ENCODE peak calls at places on chromosome 4, in eight cellular contexts. One of them, this sample, is unnamed.

GRCh38 chr4:74654230-74654681 is 140.1 kb downstream of the BTC start:
- DNase-seq in sigmoid colon: no peak
- DNase-seq in GM12865: peak; percentile 3
- DNase-seq in activated naive CD4-positive, alpha-beta T cell treated with anti-CD3 and anti-CD28 coated beads, Interleukin-2, amount 50 U/mL, for 72 hours: no peak
- DNase-seq in NCI-H524: no peak
- DNase-seq in ELR: peak; percentile 28
- DNase-seq in fibroblast of mammary gland: no peak
- DNase-seq in stimulated activated CD4-positive, alpha-beta T cell treated with anti-CD3 and anti-CD28 coated beads, TNF-alpha, amount 100 ng/mL, for 1 hour: no peak
- DNase-seq in this sample: no peak

GRCh38 chr4:18684932-18685331 is 663.4 kb upstream of the LCORL start:
- DNase-seq in sigmoid colon: no peak
- DNase-seq in GM12865: no peak
- DNase-seq in activated naive CD4-positive, alpha-beta T cell treated with anti-CD3 and anti-CD28 coated beads, Interleukin-2, amount 50 U/mL, for 72 hours: no peak
- DNase-seq in NCI-H524: no peak
- DNase-seq in ELR: peak; percentile 21
- DNase-seq in fibroblast of mammary gland: no peak
- DNase-seq in stimulated activated CD4-positive, alpha-beta T cell treated with anti-CD3 and anti-CD28 coated beads, TNF-alpha, amount 100 ng/mL, for 1 hour: no peak
- DNase-seq in this sample: no peak

GRCh38 chr4:83664741-83665140 is 128.8 kb downstream of the GPAT3 start:
- DNase-seq in sigmoid colon: no peak
- DNase-seq in GM12865: no peak
- DNase-seq in activated naive CD4-positive, alpha-beta T cell treated with anti-CD3 and anti-CD28 coated beads, Interleukin-2, amount 50 U/mL, for 72 hours: no peak
- DNase-seq in NCI-H524: no peak
- DNase-seq in ELR: no peak
- DNase-seq in fibroblast of mammary gland: no peak
- DNase-seq in stimulated activated CD4-positive, alpha-beta T cell treated with anti-CD3 and anti-CD28 coated beads, TNF-alpha, amount 100 ng/mL, for 1 hour: no peak
- DNase-seq in this sample: no peak

GRCh38 chr4:45316257-45316656 is 589.9 kb upstream of the GNPDA2 start:
- DNase-seq in sigmoid colon: no peak
- DNase-seq in GM12865: no peak
- DNase-seq in activated naive CD4-positive, alpha-beta T cell treated with anti-CD3 and anti-CD28 coated beads, Interleukin-2, amount 50 U/mL, for 72 hours: no peak
- DNase-seq in NCI-H524: no peak
- DNase-seq in ELR: no peak
- DNase-seq in fibroblast of mammary gland: peak; percentile 4
- DNase-seq in stimulated activated CD4-positive, alpha-beta T cell treated with anti-CD3 and anti-CD28 coated beads, TNF-alpha, amount 100 ng/mL, for 1 hour: no peak
- DNase-seq in this sample: no peak

GRCh38 chr4:84501197-84501492 is 2.1 kb upstream of the NKX6-1 start:
- DNase-seq in sigmoid colon: no peak
- DNase-seq in GM12865: no peak
- DNase-seq in activated naive CD4-positive, alpha-beta T cell treated with anti-CD3 and anti-CD28 coated beads, Interleukin-2, amount 50 U/mL, for 72 hours: no peak
- DNase-seq in NCI-H524: no peak
- DNase-seq in ELR: no peak
- DNase-seq in fibroblast of mammary gland: no peak
- DNase-seq in stimulated activated CD4-positive, alpha-beta T cell treated with anti-CD3 and anti-CD28 coated beads, TNF-alpha, amount 100 ng/mL, for 1 hour: no peak
- DNase-seq in this sample: peak; percentile 65

GRCh38 chr4:77172336-77172735 is 15.3 kb downstream of the CCNG2 start:
- DNase-seq in sigmoid colon: no peak
- DNase-seq in GM12865: no peak
- DNase-seq in activated naive CD4-positive, alpha-beta T cell treated with anti-CD3 and anti-CD28 coated beads, Interleukin-2, amount 50 U/mL, for 72 hours: no peak
- DNase-seq in NCI-H524: no peak
- DNase-seq in ELR: peak; percentile 87
- DNase-seq in fibroblast of mammary gland: peak; percentile 88
- DNase-seq in stimulated activated CD4-positive, alpha-beta T cell treated with anti-CD3 and anti-CD28 coated beads, TNF-alpha, amount 100 ng/mL, for 1 hour: no peak
- DNase-seq in this sample: no peak

GRCh38 chr4:158353541-158354304 is 143.4 kb downstream of the TMEM144 start:
- DNase-seq in sigmoid colon: no peak
- DNase-seq in GM12865: no peak
- DNase-seq in activated naive CD4-positive, alpha-beta T cell treated with anti-CD3 and anti-CD28 coated beads, Interleukin-2, amount 50 U/mL, for 72 hours: no peak
- DNase-seq in NCI-H524: no peak
- DNase-seq in ELR: no peak
- DNase-seq in fibroblast of mammary gland: no peak
- DNase-seq in stimulated activated CD4-positive, alpha-beta T cell treated with anti-CD3 and anti-CD28 coated beads, TNF-alpha, amount 100 ng/mL, for 1 hour: no peak
- DNase-seq in this sample: no peak

GRCh38 chr4:127624176-127624575 is 8.6 kb upstream of the INTU start:
- DNase-seq in sigmoid colon: no peak
- DNase-seq in GM12865: peak; percentile 14
- DNase-seq in activated naive CD4-positive, alpha-beta T cell treated with anti-CD3 and anti-CD28 coated beads, Interleukin-2, amount 50 U/mL, for 72 hours: no peak
- DNase-seq in NCI-H524: no peak
- DNase-seq in ELR: no peak
- DNase-seq in fibroblast of mammary gland: no peak
- DNase-seq in stimulated activated CD4-positive, alpha-beta T cell treated with anti-CD3 and anti-CD28 coated beads, TNF-alpha, amount 100 ng/mL, for 1 hour: no peak
- DNase-seq in this sample: no peak

GRCh38 chr4:100170986-100171385 is 19.3 kb downstream of the DDIT4L start:
- DNase-seq in sigmoid colon: no peak
- DNase-seq in GM12865: no peak
- DNase-seq in activated naive CD4-positive, alpha-beta T cell treated with anti-CD3 and anti-CD28 coated beads, Interleukin-2, amount 50 U/mL, for 72 hours: no peak
- DNase-seq in NCI-H524: no peak
- DNase-seq in ELR: no peak
- DNase-seq in fibroblast of mammary gland: peak; percentile 53
- DNase-seq in stimulated activated CD4-positive, alpha-beta T cell treated with anti-CD3 and anti-CD28 coated beads, TNF-alpha, amount 100 ng/mL, for 1 hour: no peak
- DNase-seq in this sample: no peak

This sample was measured in GM23338.